ENCODE peak calls at places on chromosomes 11 and 22, in nine cellular contexts. Q, P, S, M, N, I, H, G and K are unnamed samples.

GRCh38 chr11:18768472-18768901 is 23.1 kb downstream of the PTPN5 start:
- DNase-seq in S (no peak), Q (peak), P (no peak), M (no peak), N (no peak), I (no peak), H (peak), G (no peak), K (no peak)

GRCh38 chr11:12236744-12237101 is 126.3 kb downstream of the MICAL2 start:
- DNase-seq in S (no peak), Q (no peak), I (no peak), P (no peak), N (no peak), G (no peak), M (no peak), H (no peak), K (no peak)

GRCh38 chr11:74673956-74674355 is 57.3 kb downstream of the CHRDL2 start:
- DNase-seq in S (no peak), I (no peak), H (no peak), G (no peak), N (no peak), M (no peak), Q (no peak), P (no peak), K (no peak)

GRCh38 chr11:8049084-8049483 is 31.9 kb upstream of the TUB start:
- DNase-seq in M (no peak), S (no peak), H (no peak), G (no peak), Q (no peak), N (no peak), P (no peak), I (no peak), K (no peak)

GRCh38 chr22:19693981-19694670 is 20.2 kb upstream of the SEPTIN5 start:
- DNase-seq in Q (no peak), G (no peak), I (no peak), S (no peak), M (no peak), P (no peak), H (no peak), N (no peak), K (no peak)

GRCh38 chr11:31968774-31969433 is 122.0 kb upstream of the RCN1 start:
- DNase-seq in M (peak), I (no peak), G (no peak), H (peak), N (no peak), Q (no peak), S (no peak), P (peak), K (no peak)

GRCh38 chr11:94185387-94186084 is 56.9 kb downstream of the PANX1 start:
- DNase-seq in N (no peak), M (peak), G (no peak), I (no peak), H (no peak), S (no peak), Q (no peak), P (peak), K (no peak)

GRCh38 chr22:43824724-43825485 is 12.8 kb upstream of the EFCAB6 start:
- DNase-seq in P (no peak), Q (peak), G (no peak), S (no peak), H (peak), N (no peak), M (no peak), I (no peak), K (no peak)

GRCh38 chr22:26617251-26618199 is at the start of gene CRYBB1:
- DNase-seq in P (no peak), Q (no peak), G (no peak), S (no peak), H (no peak), N (no peak), M (no peak), I (no peak), K (no peak)

GRCh38 chr22:44398791-44399190 is 86.0 kb upstream of the SHISAL1 start:
- DNase-seq in I (no peak), P (no peak), Q (no peak), N (no peak), M (no peak), S (no peak), H (no peak), G (no peak), K (no peak)

GRCh38 chr11:14095882-14096281 is 133.4 kb downstream of the SPON1 start:
- DNase-seq in Q (no peak), G (no peak), H (peak), P (no peak), M (no peak), I (peak), S (no peak), N (no peak), K (no peak)

GRCh38 chr11:85699957-85700741 is 14.2 kb upstream of the CCDC89 start:
- DNase-seq in S (no peak), M (no peak), I (no peak), P (no peak), Q (no peak), G (no peak), N (no peak), H (no peak), K (no peak)

GRCh38 chr11:36628141-36628540 is 30.1 kb upstream of the RAG2 start:
- DNase-seq in N (no peak), S (no peak), M (no peak), H (no peak), P (no peak), I (no peak), G (no peak), Q (no peak), K (no peak)

GRCh38 chr11:45022294-45023064 is 71.8 kb upstream of the TP53I11 start:
- DNase-seq in H (peak), N (no peak), P (no peak), G (no peak), Q (no peak), M (peak), S (no peak), I (no peak), K (no peak)

GRCh38 chr22:20080776-20081654 is 974 bp downstream of the DGCR8 start:
- DNase-seq in P (peak), N (no peak), Q (no peak), I (peak), M (peak), G (peak), S (peak), H (peak), K (peak)

GRCh38 chr11:32830413-32830738 is 649 bp downstream of the PRRG4 start:
- DNase-seq in M (peak), P (peak), I (no peak), H (peak), Q (no peak), G (no peak), N (no peak), S (no peak), K (no peak)

GRCh38 chr22:29716814-29717213 is 3.0 kb upstream of the CABP7 start:
- DNase-seq in G (no peak), N (no peak), H (peak), Q (peak), I (peak), M (peak), P (peak), S (no peak), K (no peak)

GRCh38 chr11:2466869-2467694 is 22.3 kb downstream of the KCNQ1 start:
- DNase-seq in H (no peak), N (no peak), G (peak), I (no peak), Q (no peak), M (no peak), P (no peak), S (no peak), K (no peak)

GRCh38 chr22:22702159-22702873 is 57.9 kb downstream of the GGTLC2 start:
- DNase-seq in S (no peak), N (no peak), P (no peak), M (peak), I (no peak), Q (no peak), H (no peak), G (no peak), K (no peak)

GRCh38 chr11:83299681-83300080 is 13.5 kb upstream of the CCDC90B start:
- DNase-seq in H (no peak), I (no peak), M (no peak), Q (no peak), G (no peak), N (no peak), P (no peak), S (no peak), K (no peak)

GRCh38 chr11:102469196-102469821 is 16.7 kb upstream of the TMEM123 start:
- DNase-seq in N (no peak), S (no peak), I (no peak), M (peak), Q (no peak), P (peak), H (peak), G (no peak), K (no peak)

GRCh38 chr11:107818491-107818890 is 40.1 kb downstream of the SLC35F2 start:
- DNase-seq in I (no peak), G (no peak), P (no peak), Q (no peak), M (no peak), S (no peak), H (no peak), N (no peak), K (no peak)

GRCh38 chr22:22717723-22718122 is 73.3 kb downstream of the GGTLC2 start:
- DNase-seq in P (no peak), M (no peak), N (no peak), H (no peak), G (no peak), Q (no peak), I (no peak), S (no peak), K (no peak)

GRCh38 chr11:46597609-46598219 is 3.9 kb upstream of the AMBRA1 start:
- DNase-seq in P (peak), G (no peak), I (no peak), H (no peak), Q (no peak), M (peak), S (no peak), N (no peak), K (no peak)

GRCh38 chr11:2955896-2956476 is 26.8 kb upstream of the PHLDA2 start:
- DNase-seq in G (no peak), P (no peak), I (no peak), H (no peak), Q (no peak), N (no peak), S (no peak), M (peak), K (no peak)

GRCh38 chr11:62710001-62710345 is 2.5 kb downstream of the GNG3 start:
- DNase-seq in I (no peak), Q (no peak), G (peak), P (peak), H (no peak), N (no peak), M (peak), S (no peak), K (no peak)

GRCh38 chr11:117426297-117426685 is 98.6 kb downstream of the CEP164 start:
- DNase-seq in G (peak), I (peak), M (peak), P (peak), S (peak), H (peak), Q (peak), N (no peak), K (peak)

GRCh38 chr22:31081963-31082605 is 966 bp downstream of the SMTN start:
- DNase-seq in I (no peak), Q (no peak), G (no peak), P (no peak), M (peak), S (no peak), N (no peak), H (peak), K (no peak)